ENCODE peak calls at places on chromosome 15, in five cellular contexts. One of them, this sample, is unnamed.

GRCh38 chr15:64772488-64772887 is 2.9 kb downstream of the RBPMS2 start:
- DNase-seq in K562: no peak
- DNase-seq in GM12878: no peak
- DNase-seq in HepG2: no peak
- DNase-seq in A549: no peak
- DNase-seq in this sample: peak; percentile 59

GRCh38 chr15:99019558-99020540 is 12.3 kb upstream of the PGPEP1L start:
- DNase-seq in GM12878: no peak
- DNase-seq in HepG2: peak; percentile 21
- DNase-seq in K562: no peak
- DNase-seq in A549: no peak
- DNase-seq in this sample: no peak

GRCh38 chr15:100109486-100110035 is 232.2 kb downstream of the ADAMTS17 start:
- DNase-seq in HepG2: no peak
- DNase-seq in GM12878: no peak
- DNase-seq in K562: no peak
- DNase-seq in A549: no peak
- DNase-seq in this sample: no peak

GRCh38 chr15:62164500-62165028 is 521 bp downstream of the C2CD4B start:
- DNase-seq in K562: no peak
- DNase-seq in A549: peak; percentile 12
- DNase-seq in HepG2: no peak
- DNase-seq in GM12878: no peak
- DNase-seq in this sample: peak; percentile 72

GRCh38 chr15:92149029-92149428 is 244.7 kb upstream of the ST8SIA2 start:
- DNase-seq in GM12878: no peak
- DNase-seq in K562: no peak
- DNase-seq in A549: no peak
- DNase-seq in HepG2: no peak
- DNase-seq in this sample: no peak

GRCh38 chr15:74123131-74123429 is 7.3 kb upstream of the ISLR2 start:
- DNase-seq in A549: no peak
- DNase-seq in K562: no peak
- DNase-seq in HepG2: no peak
- DNase-seq in GM12878: no peak
- DNase-seq in this sample: peak; percentile 87

GRCh38 chr15:65328506-65329297 is 24.2 kb downstream of the RNU5B-1 start:
- DNase-seq in A549: no peak
- DNase-seq in K562: no peak
- DNase-seq in GM12878: no peak
- DNase-seq in HepG2: no peak
- DNase-seq in this sample: no peak

GRCh38 chr15:90571063-90571541 is 41.4 kb downstream of the CRTC3 start:
- DNase-seq in GM12878: no peak
- DNase-seq in K562: peak; percentile 44
- DNase-seq in HepG2: no peak
- DNase-seq in A549: no peak
- DNase-seq in this sample: no peak

GRCh38 chr15:90860942-90861675 is 7.3 kb upstream of the FURIN start:
- DNase-seq in HepG2: peak; percentile 94
- DNase-seq in K562: no peak
- DNase-seq in GM12878: no peak
- DNase-seq in A549: peak; percentile 95
- DNase-seq in this sample: no peak

DNA sequence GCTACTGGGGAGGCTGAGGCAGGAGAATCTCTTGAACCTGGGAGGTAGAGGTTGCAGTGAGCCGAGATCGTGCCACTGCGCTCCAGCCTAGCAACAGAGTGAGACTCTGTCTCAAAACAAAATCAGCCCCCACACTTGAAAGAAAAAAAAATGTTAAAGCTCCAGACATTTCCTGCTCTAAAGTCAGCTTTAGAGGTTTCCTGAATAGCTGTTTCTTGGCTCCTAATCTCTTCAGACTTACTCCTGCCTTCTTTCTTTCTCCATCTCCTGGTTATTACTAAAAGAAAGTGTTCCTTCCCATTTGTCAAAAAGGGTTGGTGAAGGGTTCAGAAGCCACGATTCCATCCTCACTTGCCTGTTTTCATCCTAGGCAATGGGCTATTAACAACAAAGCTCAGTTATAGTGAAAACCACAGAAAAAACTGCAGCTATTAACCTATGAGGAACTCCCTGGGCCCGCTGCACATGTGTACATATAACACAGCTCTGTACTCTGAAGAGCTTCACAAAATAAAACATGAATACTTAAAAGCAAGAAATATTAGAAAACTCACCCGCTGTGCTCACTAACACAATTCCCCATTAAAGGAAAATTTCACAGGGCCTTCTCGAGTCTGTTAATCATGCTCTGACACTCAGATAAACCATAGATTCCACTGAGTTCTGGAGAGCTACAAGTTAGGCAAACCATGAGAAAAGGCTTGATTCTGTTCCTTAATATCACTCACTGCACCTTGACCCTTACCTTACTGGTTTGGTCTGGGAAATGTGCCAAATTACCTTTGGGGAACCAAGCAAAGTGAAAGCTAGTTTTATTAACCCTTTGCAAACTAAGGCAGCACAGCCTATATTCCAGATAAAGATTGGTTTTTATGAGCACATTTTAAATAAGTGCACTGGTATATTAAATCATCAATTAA is 89.9 kb upstream of the TSPAN3 start:
- DNase-seq in K562: no peak
- DNase-seq in A549: no peak
- DNase-seq in GM12878: no peak
- DNase-seq in HepG2: peak; percentile 81
- DNase-seq in this sample: peak; percentile 16
- TF ChIP-seq JUNB in K562: no peak
- TF ChIP-seq JUNB in A549: no peak
- TF ChIP-seq JUNB in GM12878: no peak
- TF ChIP-seq JUNB in HepG2: no peak
- TF ChIP-seq JUNB in this sample: no peak

DNA sequence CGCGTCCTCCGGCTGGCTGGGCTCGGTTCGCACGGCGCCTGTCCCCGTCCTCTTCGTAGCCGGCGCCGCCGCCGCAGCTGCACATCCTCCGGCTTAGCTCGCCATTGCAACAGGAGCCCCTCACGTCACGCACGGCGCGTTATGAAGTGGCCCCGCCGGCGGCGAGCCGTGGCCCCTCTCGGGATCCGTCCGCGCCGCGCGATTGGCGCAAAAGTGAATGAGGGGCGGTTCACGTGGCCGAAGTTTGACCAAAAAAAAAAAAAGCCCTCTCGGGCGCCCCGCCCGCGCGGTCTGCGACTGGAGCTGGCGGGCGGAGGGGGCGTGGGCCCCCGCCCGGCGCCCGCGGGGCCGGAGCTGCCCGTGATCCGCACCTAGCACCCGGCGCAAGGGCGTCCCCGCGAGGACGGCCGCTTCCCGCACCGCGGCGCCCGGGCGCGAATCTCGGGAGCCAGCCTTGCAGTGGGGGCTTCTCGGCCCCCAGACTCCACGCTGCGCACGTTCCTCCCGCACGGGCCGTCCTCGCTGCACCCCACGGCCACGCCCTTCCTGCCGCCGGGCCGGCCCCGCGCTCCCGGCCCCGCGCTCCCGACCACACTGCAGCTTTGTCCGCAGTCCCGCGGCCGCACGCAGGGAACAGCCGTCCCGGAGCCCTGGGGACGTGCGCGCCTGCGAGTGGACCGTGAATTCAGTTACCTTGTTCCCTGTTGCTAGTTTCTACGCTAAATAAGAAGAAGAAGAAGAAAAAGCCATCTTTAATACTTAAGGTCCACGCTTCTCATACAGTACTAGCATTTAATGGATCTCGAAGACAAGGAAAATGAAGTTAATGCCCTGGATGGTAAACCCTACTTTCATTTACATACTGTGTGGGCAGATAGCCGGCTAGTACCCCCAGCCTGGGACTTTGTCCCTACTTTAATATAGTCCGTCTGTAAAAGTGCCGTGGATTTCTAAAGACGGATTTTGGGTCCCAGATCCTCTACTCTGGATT is at the start of gene CHSY1:
- DNase-seq in GM12878: peak; percentile 57
- DNase-seq in HepG2: peak; percentile 67
- DNase-seq in K562: peak; percentile 85
- DNase-seq in A549: peak; percentile 85
- DNase-seq in this sample: peak; percentile 69
- H3K27ac ChIP-seq in GM12878: peak within 1 kb of the TSS; percentile 43
- H3K27ac ChIP-seq in HepG2: peak within 1 kb of the TSS; percentile 52
- H3K27ac ChIP-seq in K562: peak within 1 kb of the TSS; percentile 68
- H3K27ac ChIP-seq in A549: peak within 1 kb of the TSS; percentile 85
- H3K27ac ChIP-seq in this sample: no peak within 1 kb of the TSS

DNA sequence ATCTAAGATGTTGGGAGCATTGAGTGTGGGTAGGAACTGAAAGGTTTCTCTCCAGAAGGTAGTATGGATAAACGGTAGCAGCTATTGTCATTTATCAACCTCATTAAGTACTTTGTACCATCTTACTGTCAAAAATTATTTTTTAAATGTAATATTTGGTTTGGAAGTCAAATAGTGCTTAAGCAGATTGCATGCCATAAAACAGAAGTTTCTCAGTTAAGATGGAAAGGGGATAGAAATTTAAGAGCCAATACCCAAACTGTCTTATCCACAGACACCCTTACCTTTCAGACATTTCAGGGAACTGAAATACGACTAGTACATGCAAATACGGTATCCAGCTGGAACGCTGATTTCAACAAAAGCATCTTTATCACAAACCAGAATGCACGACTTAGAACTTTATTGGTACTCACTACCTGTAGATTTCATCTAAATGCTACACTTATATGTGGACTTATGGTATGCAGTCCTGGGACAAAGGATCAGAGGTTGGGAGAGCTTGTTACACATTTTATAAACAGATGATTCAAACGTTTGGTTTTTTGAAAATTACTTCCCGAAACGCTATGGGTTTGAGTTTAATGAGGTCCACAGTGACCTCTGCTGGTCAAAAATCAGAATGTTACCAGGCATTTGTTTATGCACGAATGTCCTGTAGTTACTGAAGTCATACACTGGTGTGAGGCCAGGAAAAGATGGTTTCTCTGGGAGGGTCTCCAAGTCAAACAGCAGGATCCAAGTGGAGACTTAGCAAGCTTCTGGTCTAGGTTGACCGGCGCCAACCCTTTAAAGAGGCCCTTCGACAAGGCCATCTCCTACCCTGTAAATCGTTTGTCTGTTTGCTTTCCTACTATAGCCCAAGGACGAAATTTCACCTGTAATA is 45.7 kb upstream of the DUT start:
- DNase-seq in HepG2: peak; percentile 58
- DNase-seq in K562: peak; percentile 55
- DNase-seq in GM12878: peak; percentile 38
- DNase-seq in A549: peak; percentile 38
- DNase-seq in this sample: peak; percentile 93
- TF ChIP-seq JUNB in HepG2: no peak
- TF ChIP-seq JUNB in K562: no peak
- TF ChIP-seq JUNB in GM12878: no peak
- TF ChIP-seq JUNB in A549: no peak
- TF ChIP-seq JUNB in this sample: no peak

DNA sequence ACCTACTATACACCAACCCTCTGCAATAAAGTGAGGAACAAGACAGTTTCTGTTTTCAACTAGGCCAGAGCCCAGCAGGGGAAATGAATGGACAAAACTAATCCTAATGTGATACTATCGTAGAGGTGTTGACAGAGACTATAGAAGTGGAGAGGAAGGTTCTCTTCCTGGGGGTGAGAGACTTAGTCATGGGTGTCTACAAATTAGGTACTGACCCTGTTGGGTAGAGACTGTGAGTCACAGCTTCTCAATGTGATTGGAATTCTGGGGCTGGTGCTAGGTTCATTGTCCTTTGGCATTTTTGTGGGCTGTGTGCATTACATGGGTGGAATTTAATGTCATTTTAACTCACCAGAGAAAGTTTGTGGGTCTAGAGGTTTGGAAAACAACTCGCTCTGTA is 79.3 kb downstream of the ADAMTSL3 start:
- DNase-seq in A549: peak; percentile 22
- DNase-seq in GM12878: no peak
- DNase-seq in K562: no peak
- DNase-seq in HepG2: no peak
- DNase-seq in this sample: peak; percentile 25
- H3K27ac ChIP-seq in A549: no peak overlapping the region
- H3K27ac ChIP-seq in GM12878: no peak overlapping the region
- H3K27ac ChIP-seq in K562: no peak overlapping the region
- H3K27ac ChIP-seq in HepG2: no peak overlapping the region
- H3K27ac ChIP-seq in this sample: no peak overlapping the region

GRCh38 chr15:68795298-68795848 is 25.3 kb downstream of the ANP32A start:
- DNase-seq in K562: no peak
- DNase-seq in A549: no peak
- DNase-seq in GM12878: no peak
- DNase-seq in HepG2: no peak
- DNase-seq in this sample: peak; percentile 97
- TF ChIP-seq JUNB in K562: no peak
- TF ChIP-seq JUNB in A549: no peak
- TF ChIP-seq JUNB in GM12878: no peak
- TF ChIP-seq JUNB in HepG2: no peak
- TF ChIP-seq JUNB in this sample: no peak

DNA sequence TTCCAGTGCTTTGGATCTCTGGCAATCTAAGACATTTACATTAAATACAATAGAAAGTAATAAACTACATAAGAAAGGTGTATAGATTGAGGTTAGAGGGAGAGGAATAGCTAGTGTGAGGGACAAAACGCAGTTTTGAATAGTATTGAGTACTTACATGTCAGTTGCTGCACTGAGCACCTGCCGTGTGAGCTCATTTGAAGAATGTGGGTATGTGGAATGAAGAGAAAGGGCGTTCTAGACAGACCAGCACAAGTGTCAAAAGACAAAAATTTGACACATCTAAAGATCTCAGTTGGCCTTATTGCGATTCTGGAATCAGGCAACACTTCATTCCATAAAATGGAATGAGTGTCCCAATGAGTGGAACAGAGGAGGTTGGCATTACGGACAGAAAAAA is 769 bp upstream of the ICE2 start:
- DNase-seq in K562: no peak
- DNase-seq in HepG2: no peak
- DNase-seq in GM12878: peak; percentile 15
- DNase-seq in A549: no peak
- DNase-seq in this sample: no peak
- H3K27ac ChIP-seq in K562: peak overlapping the region; percentile 95
- H3K27ac ChIP-seq in HepG2: peak overlapping the region; percentile 93
- H3K27ac ChIP-seq in GM12878: peak overlapping the region; percentile 99
- H3K27ac ChIP-seq in A549: peak overlapping the region; percentile 96
- H3K27ac ChIP-seq in this sample: no peak overlapping the region

GRCh38 chr15:84600331-84600686 is 500 bp upstream of the ZSCAN2 start:
- DNase-seq in A549: peak; percentile 96
- DNase-seq in K562: peak; percentile 83
- DNase-seq in HepG2: peak; percentile 75
- DNase-seq in GM12878: no peak
- DNase-seq in this sample: peak; percentile 87
- TF ChIP-seq JUNB in A549: no peak
- TF ChIP-seq JUNB in K562: no peak
- TF ChIP-seq JUNB in HepG2: no peak
- TF ChIP-seq JUNB in GM12878: no peak
- TF ChIP-seq JUNB in this sample: no peak

This sample was measured in GM23338.